ENCODE peak calls at places on chromosomes 5 and 9, in seven cellular contexts. One of them, this sample, is unnamed.

GRCh38 chr9:3567988-3568387 is 42.2 kb upstream of the RFX3 start:
- DNase-seq in activated CD4-positive, alpha-beta T cell treated with anti-CD3 and anti-CD28 coated beads, Interleukin-2, amount 10 ng/mL, durations not matched to agents 7 days and 5 days: no peak
- DNase-seq in stimulated activated CD8-positive, alpha-beta memory T cell treated with anti-CD3 and anti-CD28 coated beads, Interleukin-12 subunit alpha, Interleukin-12 subunit beta, amount 100 ng/mL, for 1 hour: no peak
- DNase-seq in activated T-helper 1 cell treated with anti-CD3 and anti-CD28 coated beads, Interleukin-2, amount 50 U/mL, for 16 hours: no peak
- DNase-seq in hepatic stellate cell: no peak
- DNase-seq in OCI-M1: no peak
- DNase-seq in hypothalamus: no peak
- DNase-seq in this sample: no peak

GRCh38 chr5:131973981-131974380 is 28.5 kb upstream of the MEIKIN start:
- DNase-seq in activated CD4-positive, alpha-beta T cell treated with anti-CD3 and anti-CD28 coated beads, Interleukin-2, amount 10 ng/mL, durations not matched to agents 7 days and 5 days: peak
- DNase-seq in stimulated activated CD8-positive, alpha-beta memory T cell treated with anti-CD3 and anti-CD28 coated beads, Interleukin-12 subunit alpha, Interleukin-12 subunit beta, amount 100 ng/mL, for 1 hour: no peak
- DNase-seq in activated T-helper 1 cell treated with anti-CD3 and anti-CD28 coated beads, Interleukin-2, amount 50 U/mL, for 16 hours: no peak
- DNase-seq in hepatic stellate cell: no peak
- DNase-seq in OCI-M1: no peak
- DNase-seq in hypothalamus: no peak
- DNase-seq in this sample: no peak

GRCh38 chr5:131783357-131783756 is 13.5 kb downstream of the FNIP1 start:
- DNase-seq in activated CD4-positive, alpha-beta T cell treated with anti-CD3 and anti-CD28 coated beads, Interleukin-2, amount 10 ng/mL, durations not matched to agents 7 days and 5 days: no peak
- DNase-seq in stimulated activated CD8-positive, alpha-beta memory T cell treated with anti-CD3 and anti-CD28 coated beads, Interleukin-12 subunit alpha, Interleukin-12 subunit beta, amount 100 ng/mL, for 1 hour: no peak
- DNase-seq in activated T-helper 1 cell treated with anti-CD3 and anti-CD28 coated beads, Interleukin-2, amount 50 U/mL, for 16 hours: no peak
- DNase-seq in hepatic stellate cell: no peak
- DNase-seq in OCI-M1: no peak
- DNase-seq in hypothalamus: no peak
- DNase-seq in this sample: no peak

GRCh38 chr5:160287378-160288051 is 24.8 kb downstream of the CCNJL start:
- DNase-seq in activated CD4-positive, alpha-beta T cell treated with anti-CD3 and anti-CD28 coated beads, Interleukin-2, amount 10 ng/mL, durations not matched to agents 7 days and 5 days: no peak
- DNase-seq in stimulated activated CD8-positive, alpha-beta memory T cell treated with anti-CD3 and anti-CD28 coated beads, Interleukin-12 subunit alpha, Interleukin-12 subunit beta, amount 100 ng/mL, for 1 hour: no peak
- DNase-seq in activated T-helper 1 cell treated with anti-CD3 and anti-CD28 coated beads, Interleukin-2, amount 50 U/mL, for 16 hours: no peak
- DNase-seq in hepatic stellate cell: no peak
- DNase-seq in OCI-M1: no peak
- DNase-seq in hypothalamus: no peak
- DNase-seq in this sample: peak

GRCh38 chr9:33167084-33167948 is at the start of gene B4GALT1:
- DNase-seq in activated CD4-positive, alpha-beta T cell treated with anti-CD3 and anti-CD28 coated beads, Interleukin-2, amount 10 ng/mL, durations not matched to agents 7 days and 5 days: peak
- DNase-seq in stimulated activated CD8-positive, alpha-beta memory T cell treated with anti-CD3 and anti-CD28 coated beads, Interleukin-12 subunit alpha, Interleukin-12 subunit beta, amount 100 ng/mL, for 1 hour: peak
- DNase-seq in activated T-helper 1 cell treated with anti-CD3 and anti-CD28 coated beads, Interleukin-2, amount 50 U/mL, for 16 hours: peak
- DNase-seq in hepatic stellate cell: peak
- DNase-seq in OCI-M1: peak
- DNase-seq in hypothalamus: peak
- DNase-seq in this sample: peak

GRCh38 chr9:78971505-78971904 is 600.3 kb upstream of the TLE4 start:
- DNase-seq in activated CD4-positive, alpha-beta T cell treated with anti-CD3 and anti-CD28 coated beads, Interleukin-2, amount 10 ng/mL, durations not matched to agents 7 days and 5 days: no peak
- DNase-seq in stimulated activated CD8-positive, alpha-beta memory T cell treated with anti-CD3 and anti-CD28 coated beads, Interleukin-12 subunit alpha, Interleukin-12 subunit beta, amount 100 ng/mL, for 1 hour: no peak
- DNase-seq in activated T-helper 1 cell treated with anti-CD3 and anti-CD28 coated beads, Interleukin-2, amount 50 U/mL, for 16 hours: no peak
- DNase-seq in hepatic stellate cell: no peak
- DNase-seq in OCI-M1: no peak
- DNase-seq in hypothalamus: no peak
- DNase-seq in this sample: peak

GRCh38 chr9:98146101-98146991 is 27.3 kb upstream of the TRIM14 start:
- DNase-seq in activated CD4-positive, alpha-beta T cell treated with anti-CD3 and anti-CD28 coated beads, Interleukin-2, amount 10 ng/mL, durations not matched to agents 7 days and 5 days: no peak
- DNase-seq in stimulated activated CD8-positive, alpha-beta memory T cell treated with anti-CD3 and anti-CD28 coated beads, Interleukin-12 subunit alpha, Interleukin-12 subunit beta, amount 100 ng/mL, for 1 hour: no peak
- DNase-seq in activated T-helper 1 cell treated with anti-CD3 and anti-CD28 coated beads, Interleukin-2, amount 50 U/mL, for 16 hours: no peak
- DNase-seq in hepatic stellate cell: no peak
- DNase-seq in OCI-M1: peak
- DNase-seq in hypothalamus: no peak
- DNase-seq in this sample: no peak

GRCh38 chr5:139655727-139656271 is 7.7 kb downstream of the CXXC5 start:
- DNase-seq in activated CD4-positive, alpha-beta T cell treated with anti-CD3 and anti-CD28 coated beads, Interleukin-2, amount 10 ng/mL, durations not matched to agents 7 days and 5 days: no peak
- DNase-seq in stimulated activated CD8-positive, alpha-beta memory T cell treated with anti-CD3 and anti-CD28 coated beads, Interleukin-12 subunit alpha, Interleukin-12 subunit beta, amount 100 ng/mL, for 1 hour: no peak
- DNase-seq in activated T-helper 1 cell treated with anti-CD3 and anti-CD28 coated beads, Interleukin-2, amount 50 U/mL, for 16 hours: no peak
- DNase-seq in hepatic stellate cell: peak
- DNase-seq in OCI-M1: no peak
- DNase-seq in hypothalamus: peak
- DNase-seq in this sample: no peak

GRCh38 chr5:38906503-38906902 is 60.7 kb downstream of the OSMR start:
- DNase-seq in activated CD4-positive, alpha-beta T cell treated with anti-CD3 and anti-CD28 coated beads, Interleukin-2, amount 10 ng/mL, durations not matched to agents 7 days and 5 days: no peak
- DNase-seq in stimulated activated CD8-positive, alpha-beta memory T cell treated with anti-CD3 and anti-CD28 coated beads, Interleukin-12 subunit alpha, Interleukin-12 subunit beta, amount 100 ng/mL, for 1 hour: no peak
- DNase-seq in activated T-helper 1 cell treated with anti-CD3 and anti-CD28 coated beads, Interleukin-2, amount 50 U/mL, for 16 hours: no peak
- DNase-seq in hepatic stellate cell: no peak
- DNase-seq in OCI-M1: no peak
- DNase-seq in hypothalamus: no peak
- DNase-seq in this sample: no peak

GRCh38 chr9:38482918-38483592 is 58.8 kb upstream of the IGFBPL1 start:
- DNase-seq in activated CD4-positive, alpha-beta T cell treated with anti-CD3 and anti-CD28 coated beads, Interleukin-2, amount 10 ng/mL, durations not matched to agents 7 days and 5 days: no peak
- DNase-seq in stimulated activated CD8-positive, alpha-beta memory T cell treated with anti-CD3 and anti-CD28 coated beads, Interleukin-12 subunit alpha, Interleukin-12 subunit beta, amount 100 ng/mL, for 1 hour: no peak
- DNase-seq in activated T-helper 1 cell treated with anti-CD3 and anti-CD28 coated beads, Interleukin-2, amount 50 U/mL, for 16 hours: no peak
- DNase-seq in hepatic stellate cell: no peak
- DNase-seq in OCI-M1: no peak
- DNase-seq in hypothalamus: no peak
- DNase-seq in this sample: no peak

This sample was measured in SK-N-DZ.